ENCODE peak calls at places on chromosomes 16 and 17, in ten cellular contexts. B, H, C, V, K, O, F, J, A and X are unnamed samples.

GRCh38 chr16:85839681-85840240 is 40.3 kb downstream of the COX4I1 start:
- DNase-seq in O (no peak), H (no peak), A (no peak), F (no peak), K (no peak), V (no peak), C (peak; percentile 61), J (no peak), B (no peak), X (no peak)

GRCh38 chr17:82232876-82233785 is 4.3 kb downstream of the SLC16A3 start:
- DNase-seq in A (no peak), F (no peak), K (no peak), H (no peak), C (peak; percentile 79), B (no peak), J (no peak), O (peak; percentile 3), V (no peak), X (no peak)

GRCh38 chr17:42980766-42981397 is 517 bp downstream of the RUNDC1 start:
- DNase-seq in K (peak; percentile 86), J (peak; percentile 45), H (peak; percentile 65), O (peak; percentile 40), B (peak; percentile 63), A (peak; percentile 29), V (peak; percentile 83), C (peak; percentile 78), F (no peak), X (peak; percentile 33)

GRCh38 chr17:81910840-81911276 is 341 bp downstream of the PCYT2 start:
- DNase-seq in J (no peak), B (no peak), A (no peak), O (no peak), F (no peak), H (no peak), V (peak; percentile 36), C (no peak), K (no peak), X (no peak)

GRCh38 chr16:50683689-50684374 is 2.7 kb upstream of the SNX20 start:
- DNase-seq in H (no peak), F (no peak), C (peak; percentile 66), V (peak; percentile 65), K (peak; percentile 34), J (no peak), A (no peak), B (no peak), O (no peak), X (no peak)

GRCh38 chr16:19044781-19045180 is 22.6 kb upstream of the COQ7 start:
- DNase-seq in O (no peak), K (no peak), F (no peak), A (no peak), H (no peak), B (no peak), C (no peak), V (no peak), J (no peak), X (no peak)

GRCh38 chr16:86443508-86444130 is 66.7 kb upstream of the FOXF1 start:
- DNase-seq in B (no peak), H (no peak), F (no peak), A (no peak), O (no peak), C (no peak), V (no peak), J (no peak), K (no peak), X (no peak)

GRCh38 chr16:77877712-77878111 is 89.3 kb downstream of the VAT1L start:
- DNase-seq in V (no peak), J (no peak), H (peak; percentile 80), K (no peak), O (no peak), B (peak; percentile 68), C (no peak), A (no peak), F (no peak), X (no peak)

GRCh38 chr16:31471875-31472558 is at the start of gene TGFB1I1:
- DNase-seq in B (peak; percentile 77), V (no peak), H (peak; percentile 45), J (no peak), O (no peak), C (peak; percentile 92), K (no peak), A (no peak), F (peak; percentile 44), X (no peak)

GRCh38 chr17:15351925-15352324 is 10.5 kb upstream of the TEKT3 start:
- DNase-seq in A (no peak), B (peak; percentile 81), C (no peak), H (peak; percentile 80), J (no peak), O (no peak), K (no peak), F (no peak), V (no peak), X (no peak)

GRCh38 chr16:68090109-68090508 is 4.9 kb downstream of the NFATC3 start:
- DNase-seq in H (no peak), J (no peak), C (no peak), O (no peak), V (no peak), K (peak; percentile 60), F (no peak), B (no peak), A (no peak), X (no peak)

GRCh38 chr16:3187798-3188674 is at the start of gene OR1F1:
- DNase-seq in A (no peak), H (no peak), B (peak; percentile 67), V (peak; percentile 89), K (no peak), J (no peak), C (no peak), O (no peak), F (no peak), X (peak; percentile 50)

GRCh38 chr17:17077861-17078732 is 35.8 kb downstream of the MPRIP start:
- DNase-seq in C (peak; percentile 42), O (no peak), K (no peak), V (no peak), F (no peak), H (no peak), A (no peak), B (no peak), J (no peak), X (no peak)